ENCODE peak calls at places on chromosomes 3 and 15, in eight cellular contexts. C, P, W, F, B, S, A and E are unnamed samples.

GRCh38 chr3:172591876-172592771 is 68.9 kb upstream of the TNFSF10 start:
- DNase-seq in C (no peak), P (no peak), W (no peak), F (no peak), B (no peak), S (no peak), A (peak; percentile 43), E (no peak)

GRCh38 chr3:52483577-52484495 is 11.3 kb upstream of the STAB1 start:
- DNase-seq in C (no peak), P (no peak), W (no peak), F (no peak), B (peak; percentile 20), S (peak; percentile 28), A (no peak), E (no peak)

GRCh38 chr3:171904829-171905228 is 61.7 kb downstream of the TMEM212 start:
- DNase-seq in C (no peak), P (no peak), W (no peak), F (no peak), B (no peak), S (no peak), A (no peak), E (no peak)

GRCh38 chr15:64456634-64457108 is 3.7 kb upstream of the ZNF609 start:
- DNase-seq in C (no peak), P (no peak), W (no peak), F (no peak), B (no peak), S (no peak), A (no peak), E (no peak)

GRCh38 chr3:64359735-64360134 is 134.5 kb upstream of the PRICKLE2 start:
- DNase-seq in C (no peak), P (no peak), W (no peak), F (no peak), B (no peak), S (no peak), A (no peak), E (no peak)

GRCh38 chr3:188680189-188680588 is 491.6 kb upstream of the TPRG1 start:
- DNase-seq in C (no peak), P (no peak), W (no peak), F (no peak), B (no peak), S (no peak), A (no peak), E (no peak)

GRCh38 chr3:28901029-28901428 is 379.8 kb upstream of the RBMS3 start:
- DNase-seq in C (no peak), P (no peak), W (no peak), F (no peak), B (no peak), S (peak; percentile 45), A (no peak), E (no peak)

GRCh38 chr3:45795882-45796765 is at the start of gene SLC6A20:
- DNase-seq in C (peak; percentile 56), P (no peak), W (no peak), F (peak; percentile 44), B (no peak), S (no peak), A (peak; percentile 58), E (no peak)

GRCh38 chr3:130935761-130936160 is 41.9 kb downstream of the ATP2C1 start:
- DNase-seq in C (no peak), P (no peak), W (no peak), F (no peak), B (no peak), S (no peak), A (no peak), E (no peak)

GRCh38 chr15:55389276-55389631 is 18.9 kb downstream of the CCPG1 start:
- DNase-seq in C (no peak), P (peak; percentile 31), W (no peak), F (no peak), B (no peak), S (no peak), A (no peak), E (no peak)

GRCh38 chr3:188682316-188682715 is 489.5 kb upstream of the TPRG1 start:
- DNase-seq in C (no peak), P (no peak), W (no peak), F (no peak), B (no peak), S (no peak), A (no peak), E (no peak)

GRCh38 chr15:56723787-56724186 is 9.5 kb downstream of the ZNF280D start:
- DNase-seq in C (no peak), P (no peak), W (no peak), F (no peak), B (no peak), S (no peak), A (no peak), E (no peak)

DNA sequence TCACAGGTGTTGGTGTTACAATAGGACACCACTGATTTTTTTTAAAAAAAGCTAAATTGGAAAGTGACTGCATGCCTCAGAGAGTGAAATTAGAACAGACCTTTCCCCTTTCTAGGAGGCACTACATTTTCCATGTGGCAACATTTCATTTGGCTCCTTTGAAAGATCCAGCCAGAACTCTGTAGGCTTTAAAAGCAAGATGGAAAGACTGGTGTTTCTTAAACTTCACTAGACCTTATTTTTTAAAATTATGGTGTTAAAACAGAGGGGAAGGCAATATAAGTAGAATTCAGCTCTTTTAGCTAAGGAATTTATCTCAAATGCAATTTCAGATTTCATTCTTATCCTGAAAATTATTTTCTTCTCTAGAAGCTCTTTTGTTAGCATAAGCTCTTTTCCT is 317.6 kb upstream of the TGFBR2 start:
- DNase-seq in C (no peak), P (no peak), W (no peak), F (no peak), B (no peak), S (no peak), A (no peak), E (no peak)
- H3K27ac ChIP-seq in C (no peak overlapping the region), P (peak overlapping the region; percentile 79), W (no peak overlapping the region), F (no peak overlapping the region), B (no peak overlapping the region), S (no peak overlapping the region), A (no peak overlapping the region), E (no peak overlapping the region)

DNA sequence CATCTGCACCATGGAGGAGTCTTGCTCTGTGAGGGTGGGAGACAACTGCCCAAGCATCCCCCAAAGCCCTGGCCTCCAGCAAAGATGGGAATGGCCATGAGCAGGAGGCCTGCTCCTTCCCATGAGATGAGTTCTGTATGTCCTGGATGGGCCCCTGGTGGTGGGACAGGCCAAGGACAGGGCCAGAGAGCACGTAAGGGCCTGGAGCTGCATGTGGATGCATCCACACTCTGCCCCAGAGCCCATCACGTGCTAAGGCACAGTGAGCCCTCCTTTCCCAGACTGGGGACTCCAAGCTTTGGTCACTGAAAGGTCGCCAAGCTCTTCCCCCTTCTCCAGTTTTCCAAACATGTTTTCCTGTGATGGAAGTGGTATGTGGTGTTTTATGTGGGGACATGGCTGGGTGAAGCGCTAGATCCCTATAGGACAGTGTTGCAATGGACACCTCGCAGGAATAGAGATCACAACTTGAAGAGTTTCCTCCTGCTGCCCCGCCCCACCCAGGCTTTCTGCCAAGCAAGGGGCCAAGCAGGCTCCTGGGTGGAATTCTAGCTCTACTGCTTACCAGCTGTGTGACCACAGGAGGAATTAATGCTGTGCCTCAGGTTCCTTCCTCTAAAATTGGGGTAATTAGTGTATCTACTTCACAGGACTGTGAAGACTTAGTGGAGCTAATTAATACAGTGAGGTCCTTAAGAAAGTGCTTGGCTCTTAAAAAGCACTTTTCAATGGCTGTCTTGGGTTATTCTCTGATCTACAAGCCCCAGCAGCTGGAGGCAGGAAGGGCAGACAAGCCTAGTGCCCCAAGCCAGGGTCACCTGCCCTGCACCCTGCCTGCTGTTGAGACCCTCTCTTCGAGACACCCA is 106.4 kb upstream of the RPL32 start:
- DNase-seq in C (peak; percentile 45), P (no peak), W (no peak), F (peak; percentile 67), B (peak; percentile 74), S (peak; percentile 70), A (peak; percentile 74), E (no peak)
- TF ChIP-seq CTCF in C (peak; percentile 49), P (no peak), W (no peak), F (no peak), B (no peak), S (no peak), A (no peak), E (no peak)

DNA sequence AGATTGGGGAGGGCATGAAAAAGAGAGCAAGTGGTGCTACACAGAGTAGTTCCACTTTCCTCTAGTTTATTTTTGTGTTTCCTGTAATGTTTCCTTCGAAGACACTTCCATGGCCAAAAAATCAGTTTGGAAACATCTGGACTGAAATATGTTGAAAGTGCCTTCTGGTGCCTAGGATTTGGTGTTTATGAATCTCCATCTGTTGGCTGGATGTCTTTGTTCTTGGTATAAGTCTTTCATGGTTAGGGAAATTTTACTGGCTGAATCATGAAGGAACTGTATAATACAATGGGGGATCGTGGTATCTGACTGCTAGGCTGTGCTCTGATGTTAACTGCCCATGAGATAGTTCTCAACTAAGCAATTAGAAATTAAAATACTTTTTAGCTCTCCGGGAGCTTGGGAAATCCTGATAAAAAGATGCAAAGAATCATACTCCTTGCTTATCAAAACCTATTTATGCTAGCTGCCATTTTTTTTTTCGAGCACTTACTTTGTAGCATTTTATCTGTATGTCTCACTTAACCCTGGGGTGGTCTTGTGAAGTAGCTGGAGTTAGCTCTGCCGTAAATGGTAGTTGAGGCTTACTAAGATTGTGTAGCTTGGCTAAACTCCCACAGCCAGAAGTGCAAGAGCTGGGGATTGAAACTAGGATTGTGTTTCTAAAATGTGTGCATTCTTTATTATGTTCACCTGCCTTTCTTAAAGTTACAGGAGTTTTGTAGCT is 22.0 kb downstream of the AKAP13 start:
- DNase-seq in C (no peak), P (no peak), W (no peak), F (no peak), B (no peak), S (no peak), A (no peak), E (no peak)
- H3K27ac ChIP-seq in C (no peak overlapping the region), P (peak overlapping the region; percentile 1), W (no peak overlapping the region), F (no peak overlapping the region), B (peak overlapping the region; percentile 56), S (no peak overlapping the region), A (peak overlapping the region; percentile 10), E (peak overlapping the region; percentile 7)

GRCh38 chr3:18778602-18779001 is 353.5 kb upstream of the SATB1 start:
- DNase-seq in C (no peak), P (no peak), W (no peak), F (no peak), B (no peak), S (no peak), A (no peak), E (no peak)

GRCh38 chr3:18780941-18781340 is 355.8 kb upstream of the SATB1 start:
- DNase-seq in C (no peak), P (no peak), W (no peak), F (no peak), B (no peak), S (no peak), A (no peak), E (no peak)

GRCh38 chr3:18774319-18774877 is 349.3 kb upstream of the SATB1 start:
- DNase-seq in C (no peak), P (no peak), W (no peak), F (no peak), B (no peak), S (no peak), A (no peak), E (no peak)

GRCh38 chr3:18779704-18780103 is 354.6 kb upstream of the SATB1 start:
- DNase-seq in C (no peak), P (no peak), W (no peak), F (no peak), B (no peak), S (no peak), A (no peak), E (no peak)

DNA sequence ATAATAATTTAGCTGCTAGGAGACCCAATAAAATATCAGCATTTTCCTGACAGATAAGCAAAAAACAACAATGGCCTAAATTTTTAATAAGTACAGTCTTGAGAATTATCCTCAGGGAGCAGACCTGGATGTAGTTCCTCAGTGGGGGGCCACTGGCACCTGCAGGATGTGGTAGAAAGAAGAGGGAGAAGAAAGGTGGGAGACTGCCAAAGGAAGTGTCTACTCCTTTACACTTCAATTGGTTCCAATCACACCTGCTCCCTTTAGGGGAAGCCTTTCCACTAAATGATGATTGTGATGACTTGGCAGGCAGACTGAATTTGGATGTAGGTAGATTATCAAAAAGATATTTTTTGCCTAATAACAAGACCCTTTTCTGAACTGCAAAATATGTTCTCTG is 353.0 kb upstream of the SATB1 start:
- DNase-seq in C (no peak), P (no peak), W (no peak), F (no peak), B (no peak), S (no peak), A (no peak), E (no peak)
- TF ChIP-seq CTCF in C (no peak), P (no peak), W (no peak), F (no peak), B (no peak), S (no peak), A (no peak), E (no peak)